ENCODE peak calls at places on chromosomes 3 and 15, in five cellular contexts. W is OCI-LY7, O is upper lobe of right lung, T is right lobe of liver, E is H9. K is an unnamed sample. For H3K4me1, the result is how much of the 10 kb centered on the place peaks cover.

GRCh38 chr3:67706934-67707333 is 52.5 kb upstream of the SUCLG2 start:
- DNase-seq in O (no peak), T (no peak), E (no peak), W (no peak), K (no peak)

GRCh38 chr3:172112348-172113123 is 73.2 kb downstream of the FNDC3B start:
- DNase-seq in W (no peak), E (no peak), O (no peak), T (no peak), K (no peak)

GRCh38 chr15:45129651-45130129 is at the start of the genes DUOX1 and DUOXA1:
- DNase-seq in W (no peak), T (no peak), O (peak), E (peak), K (peak)

GRCh38 chr3:151085889-151086483 is 522 bp downstream of the MED12L start:
- DNase-seq in O (peak), E (peak), T (peak), W (peak), K (no peak)

GRCh38 chr3:32469151-32469874 is 33.3 kb downstream of the CMTM6 start:
- DNase-seq in E (no peak), T (no peak), W (no peak), O (no peak), K (no peak)

GRCh38 chr3:188943591-188943990 is 228.2 kb upstream of the TPRG1 start:
- DNase-seq in W (no peak), E (no peak), T (no peak), O (no peak), K (no peak)

GRCh38 chr3:153130312-153130977 is 31.6 kb upstream of the RAP2B start:
- DNase-seq in E (no peak), T (no peak), O (no peak), W (no peak), K (peak)

GRCh38 chr3:191376742-191377141 is 46.4 kb upstream of the UTS2B start:
- DNase-seq in T (no peak), O (no peak), E (no peak), W (no peak), K (peak)

GRCh38 chr15:95371664-95372063 is 958.8 kb upstream of the NR2F2 start:
- DNase-seq in W (no peak), T (no peak), E (no peak), O (no peak), K (no peak)

GRCh38 chr3:50194128-50194902 is 2.9 kb downstream of the GNAT1 start:
- DNase-seq in O (peak), E (peak), T (peak), W (peak), K (no peak)

GRCh38 chr15:80684697-80685096 is 10.4 kb upstream of the ABHD17C start:
- DNase-seq in T (no peak), W (no peak), O (no peak), E (no peak), K (no peak)

GRCh38 chr3:116930786-116931185 is 221.2 kb downstream of the TUSC7 start:
- DNase-seq in E (no peak), W (no peak), O (no peak), T (no peak), K (no peak)

GRCh38 chr3:127209155-127209839 is 16.4 kb downstream of the PRR23E start:
- DNase-seq in O (no peak), E (peak), W (no peak), T (no peak), K (no peak)
- H3K4me1 ChIP-seq in O (under half), E (under half), W (under half), T (under half), K (under half)

DNA sequence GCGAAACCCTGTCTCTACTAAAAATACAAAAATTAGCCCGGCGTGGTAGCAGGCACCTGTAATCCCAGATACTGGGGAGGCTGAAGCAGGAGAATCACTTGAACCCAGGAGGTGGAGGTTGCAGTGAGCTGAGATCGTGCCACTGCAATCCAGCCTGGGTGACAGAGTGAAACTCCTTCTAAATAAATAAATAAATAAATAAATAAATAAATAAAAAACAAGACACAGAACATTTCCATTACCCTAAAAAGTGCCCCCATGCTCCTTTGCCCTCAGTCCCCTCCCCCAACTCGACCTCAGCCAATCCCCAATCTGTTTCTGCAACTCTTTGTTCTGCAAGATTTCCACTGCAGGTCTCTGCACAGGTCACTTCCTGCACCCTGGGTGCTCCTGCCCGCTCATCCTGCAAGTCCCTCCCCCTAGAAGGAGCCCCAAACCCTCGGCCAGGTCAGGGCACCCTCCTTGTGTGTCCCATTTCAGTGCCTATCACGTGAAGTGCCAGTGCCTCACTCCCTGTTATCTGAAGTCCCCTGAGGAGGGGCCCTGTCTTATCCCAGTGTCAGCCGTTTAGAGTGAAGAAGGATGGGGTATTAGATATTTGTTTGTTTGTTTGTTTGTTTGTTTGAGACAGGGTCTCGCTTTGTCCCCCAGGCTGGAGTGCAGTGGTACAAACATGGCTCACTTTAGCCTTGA is 1.1 kb downstream of the FAM240A start:
- DNase-seq in E (no peak), W (no peak), O (no peak), T (no peak), K (no peak)
- TF ChIP-seq CTCF in E (no peak), W (no peak), O (no peak), T (no peak), K (no peak)

GRCh38 chr15:99145005-99145404 is 40.1 kb downstream of the SYNM start:
- DNase-seq in T (no peak), O (no peak), E (no peak), W (no peak), K (no peak)
- H3K4me1 ChIP-seq in T (under half), O (under half), E (under half), W (under half), K (under half)

GRCh38 chr3:159488657-159489056 is 500.0 kb upstream of the IL12A start:
- DNase-seq in W (no peak), O (no peak), E (no peak), T (no peak), K (no peak)
- TF ChIP-seq CTCF in W (no peak), O (no peak), E (no peak), T (no peak), K (no peak)

DNA sequence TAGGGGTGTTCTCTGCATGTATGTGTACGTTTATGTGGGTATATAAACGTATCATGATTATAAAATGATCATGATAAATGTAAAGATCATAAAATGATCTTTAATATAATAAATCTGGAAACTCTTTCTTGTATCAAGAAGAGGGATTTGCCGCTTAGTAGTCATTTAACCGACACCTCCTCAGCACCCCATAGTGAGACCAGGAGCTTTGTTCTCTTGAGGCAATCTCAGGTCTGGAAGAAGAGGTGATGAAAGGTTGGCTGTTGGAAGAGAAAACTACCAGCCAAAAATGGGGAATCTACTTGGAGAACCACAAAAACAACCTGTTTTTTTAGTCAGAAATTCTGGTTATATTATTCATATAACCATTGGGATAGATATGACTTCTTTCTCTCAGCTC is 38.7 kb downstream of the TGFBR2 start:
- DNase-seq in T (no peak), W (no peak), E (no peak), O (no peak), K (no peak)
- H3K4me1 ChIP-seq in T (under half), W (half or more), E (under half), O (half or more), K (under half)

GRCh38 chr15:57752840-57753239 is 46.3 kb downstream of the POLR2M start:
- DNase-seq in W (no peak), E (no peak), O (no peak), T (no peak), K (no peak)

GRCh38 chr15:57752426-57752825 is 45.9 kb downstream of the POLR2M start:
- DNase-seq in E (peak), T (peak), W (no peak), O (no peak), K (no peak)

GRCh38 chr15:57746752-57747151 is 40.2 kb downstream of the POLR2M start:
- DNase-seq in O (no peak), E (no peak), T (no peak), W (no peak), K (no peak)

GRCh38 chr15:57747206-57747605 is 40.7 kb downstream of the POLR2M start:
- DNase-seq in T (no peak), W (no peak), O (peak), E (no peak), K (no peak)

GRCh38 chr15:57751177-57751800 is 44.8 kb downstream of the POLR2M start:
- DNase-seq in E (no peak), W (peak), O (no peak), T (no peak), K (peak)
- TF ChIP-seq CTCF in E (peak), W (peak), O (peak), T (peak), K (peak)

GRCh38 chr3:60585918-60586317 is 665.3 kb downstream of the FHIT start:
- DNase-seq in T (no peak), W (no peak), E (no peak), O (no peak), K (no peak)
- H3K4me1 ChIP-seq in T (under half), W (under half), E (under half), O (under half), K (under half)

DNA sequence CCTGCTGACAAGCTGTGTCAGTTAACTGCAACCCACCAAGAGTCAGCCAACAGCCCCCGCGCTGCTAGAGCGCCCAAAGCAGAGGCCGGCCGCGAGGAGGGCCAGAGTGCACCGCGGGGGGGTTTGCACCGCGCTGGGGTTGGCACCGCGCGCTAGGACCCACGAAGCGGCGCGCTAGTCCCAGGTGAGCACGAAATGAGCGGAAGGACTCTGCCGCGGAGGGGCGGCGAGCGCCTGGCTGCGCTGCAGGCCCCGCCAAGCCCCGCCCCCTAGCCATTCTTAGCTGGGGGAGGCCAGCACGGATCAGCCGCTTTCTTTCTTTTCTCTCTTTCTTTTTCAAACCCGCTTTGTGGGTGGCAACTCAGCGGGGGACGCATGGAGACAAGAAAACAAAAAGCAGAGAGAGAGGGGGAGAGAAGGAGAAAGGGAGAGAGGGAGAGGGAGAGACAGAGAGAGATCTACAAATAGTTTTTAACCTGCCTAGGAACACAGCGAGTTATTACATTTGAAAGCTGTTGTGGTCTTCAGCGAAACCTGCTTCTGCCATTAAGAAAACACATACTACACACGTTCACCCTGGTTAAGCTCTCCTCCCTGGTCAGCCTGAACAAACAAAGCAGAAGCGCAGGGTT is 6.9 kb upstream of the FOXB1 start:
- DNase-seq in T (no peak), O (no peak), E (peak), W (no peak), K (no peak)
- TF ChIP-seq CTCF in T (no peak), O (no peak), E (no peak), W (no peak), K (peak)

DNA sequence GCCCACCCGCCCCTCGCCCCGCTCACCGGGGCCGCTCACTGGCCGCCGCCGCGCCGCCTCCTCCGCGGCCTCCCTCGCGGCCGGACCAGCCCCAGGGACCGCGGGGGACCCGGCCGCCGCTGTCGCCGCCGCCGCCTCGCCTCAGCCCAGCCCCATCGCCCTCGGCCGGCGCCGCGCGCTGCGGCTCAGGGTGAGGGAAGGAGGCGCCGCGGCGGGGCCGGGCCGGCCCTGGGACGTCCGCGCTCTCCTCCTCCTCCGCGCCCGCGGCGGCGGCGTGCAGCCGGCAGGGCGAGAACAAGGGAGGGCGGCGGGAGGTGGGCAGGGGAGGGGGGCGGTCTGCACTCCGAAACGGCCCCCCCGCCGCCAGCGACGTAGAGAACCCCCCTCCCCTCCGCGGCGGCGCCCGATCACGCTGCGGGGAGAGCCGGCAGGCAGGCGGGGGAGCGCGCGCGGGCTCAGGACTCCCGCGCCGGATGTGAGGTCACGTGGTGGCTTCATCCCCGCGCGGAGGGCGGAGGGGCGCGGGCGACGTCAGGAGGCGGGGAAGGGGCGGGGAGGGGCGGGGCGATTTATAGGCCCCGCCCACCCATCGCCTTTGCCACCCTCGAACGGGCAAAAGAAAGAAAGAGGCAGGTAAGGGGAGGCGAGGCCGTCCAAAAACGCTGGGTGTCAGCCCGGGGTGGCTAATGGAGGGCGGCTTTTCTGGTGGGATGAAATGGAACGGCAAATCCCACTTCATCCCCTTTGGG is at the start of gene ATP13A3:
- DNase-seq in E (peak), O (peak), T (peak), W (peak), K (peak)
- H3K4me1 ChIP-seq in E (under half), O (under half), T (under half), W (under half), K (under half)

DNA sequence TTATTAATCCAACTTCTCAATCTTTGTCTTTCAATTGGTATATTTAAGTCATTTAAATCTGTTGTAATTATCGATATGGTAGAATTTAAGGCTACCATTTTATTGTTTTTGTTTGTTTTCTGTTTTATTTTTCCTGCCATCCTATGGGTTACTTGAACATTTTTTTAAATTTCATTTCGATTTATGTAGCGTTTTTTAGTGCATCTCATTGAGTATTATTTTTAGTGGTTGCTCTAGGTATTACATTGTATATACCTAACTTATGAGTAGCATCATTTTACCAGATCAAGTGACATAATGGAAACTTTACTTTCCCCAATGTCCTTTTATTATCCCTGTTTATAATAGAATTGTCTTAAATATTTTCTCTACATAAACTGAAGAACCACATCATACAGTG is 247.5 kb upstream of the MRPL3 start:
- DNase-seq in W (no peak), O (no peak), T (no peak), E (no peak), K (no peak)
- TF ChIP-seq CTCF in W (peak), O (no peak), T (no peak), E (no peak), K (no peak)

K was measured in foreskin keratinocyte.